ENCODE peak calls at places on chromosomes 1 and 21, in seven cellular contexts. A is PC-3, O is mesenchymal stem cell, R is A549, B is heart left ventricle, E is mammary epithelial cell, T is sigmoid colon. K is an unnamed sample. For H3K4me1, the result is how much of the 10 kb centered on the place peaks cover.

GRCh38 chr1:199978408-199978940 is 49.0 kb upstream of the NR5A2 start:
- DNase-seq in A (no peak), O (peak), R (no peak), B (no peak), E (no peak), T (no peak), K (no peak)

GRCh38 chr1:10778640-10779039 is 17.8 kb downstream of the CASZ1 start:
- DNase-seq in A (no peak), O (no peak), R (no peak), B (no peak), E (no peak), T (no peak), K (no peak)

GRCh38 chr1:194873328-194873923 is 1687.0 kb upstream of the B3GALT2 start:
- DNase-seq in A (peak), O (no peak), R (peak), B (no peak), E (peak), T (no peak), K (no peak)

GRCh38 chr1:201826830-201827229 is 2.1 kb upstream of the IPO9 start:
- DNase-seq in A (no peak), O (peak), R (no peak), B (no peak), E (peak), T (no peak), K (no peak)

GRCh38 chr1:172699111-172699510 is 40.2 kb downstream of the FASLG start:
- DNase-seq in A (peak), O (peak), R (no peak), B (no peak), E (peak), T (no peak), K (no peak)

GRCh38 chr1:38326135-38326534 is 279.5 kb upstream of the POU3F1 start:
- DNase-seq in A (no peak), O (no peak), R (no peak), B (no peak), E (no peak), T (no peak), K (no peak)

GRCh38 chr1:43015269-43015668 is 56.6 kb upstream of the SLC2A1 start:
- DNase-seq in A (no peak), O (no peak), R (no peak), B (no peak), E (peak), T (no peak), K (no peak)

GRCh38 chr21:45210461-45210983 is 77.2 kb downstream of the POFUT2 start:
- DNase-seq in A (no peak), O (no peak), R (no peak), B (no peak), E (no peak), T (no peak), K (no peak)

GRCh38 chr1:31581821-31582810 is 5.8 kb downstream of the TINAGL1 start:
- DNase-seq in A (peak), O (no peak), R (no peak), B (no peak), E (peak), T (no peak), K (no peak)

GRCh38 chr1:175188936-175189335 is 3.6 kb downstream of the KIAA0040 start:
- DNase-seq in A (no peak), O (no peak), R (no peak), B (no peak), E (no peak), T (no peak), K (no peak)

GRCh38 chr21:41227357-41228005 is 59.5 kb downstream of the BACE2 start:
- DNase-seq in A (no peak), O (no peak), R (no peak), B (no peak), E (no peak), T (no peak), K (no peak)
- H3K27ac ChIP-seq in A (no peak), O (no peak), R (no peak), B (no peak), E (no peak), T (no peak), K (no peak)

GRCh38 chr1:21896026-21896425 is 41.1 kb downstream of the HSPG2 start:
- DNase-seq in A (no peak), O (no peak), R (no peak), B (no peak), E (no peak), T (no peak), K (peak)
- H3K4me1 ChIP-seq in A (under half), O (under half), R (under half), B (half or more), E (under half), T (half or more), K (under half)

GRCh38 chr1:920506-920905 is 3.2 kb upstream of the SAMD11 start:
- DNase-seq in A (no peak), O (no peak), R (no peak), B (peak), E (no peak), T (no peak), K (peak)
- H3K4me3 ChIP-seq in A (no peak), O (no peak), R (peak), B (no peak), E (no peak), T (no peak), K (no peak)

GRCh38 chr1:205700865-205701401 is 20.6 kb upstream of the SLC45A3 start:
- DNase-seq in A (no peak), O (no peak), R (no peak), B (no peak), E (no peak), T (no peak), K (peak)
- H3K27ac ChIP-seq in A (no peak), O (peak), R (no peak), B (no peak), E (no peak), T (no peak), K (no peak)

GRCh38 chr1:93638307-93638847 is 43.3 kb downstream of the BCAR3 start:
- DNase-seq in A (peak), O (no peak), R (no peak), B (no peak), E (no peak), T (no peak), K (no peak)

GRCh38 chr1:93638981-93639380 is 42.7 kb downstream of the BCAR3 start:
- DNase-seq in A (no peak), O (no peak), R (no peak), B (no peak), E (no peak), T (no peak), K (no peak)

GRCh38 chr1:93636712-93637111 is 44.9 kb downstream of the BCAR3 start:
- DNase-seq in A (no peak), O (no peak), R (no peak), B (no peak), E (no peak), T (no peak), K (no peak)

GRCh38 chr1:93641527-93641926 is 40.1 kb downstream of the BCAR3 start:
- DNase-seq in A (no peak), O (no peak), R (no peak), B (no peak), E (no peak), T (no peak), K (no peak)

GRCh38 chr1:93640656-93641440 is 40.8 kb downstream of the BCAR3 start:
- DNase-seq in A (no peak), O (no peak), R (no peak), B (no peak), E (no peak), T (no peak), K (no peak)
- H3K4me1 ChIP-seq in A (under half), O (under half), R (under half), B (under half), E (under half), T (under half), K (under half)

DNA sequence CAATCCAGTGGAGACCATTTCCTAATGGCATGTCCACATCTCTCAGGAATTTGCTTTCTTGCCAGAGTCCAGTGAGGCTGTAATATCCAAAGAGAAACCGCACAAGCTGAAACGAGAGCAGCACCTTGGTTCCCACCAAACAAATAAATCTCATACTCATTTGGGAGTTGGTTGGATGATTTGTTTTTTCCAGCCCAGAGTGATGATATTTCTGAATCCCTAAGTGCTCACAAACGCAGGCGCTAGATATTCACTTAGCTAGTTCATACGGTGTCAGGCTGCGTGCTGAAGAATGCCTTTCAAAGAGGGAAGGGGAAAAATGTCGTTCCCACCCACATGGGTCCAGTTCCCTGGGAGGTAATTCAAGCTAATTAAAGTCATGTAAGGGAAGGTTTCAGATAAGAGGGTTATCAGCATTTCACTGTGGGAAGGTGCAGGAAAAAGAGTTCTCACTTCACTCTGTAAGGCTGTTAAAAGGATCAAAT is 19.6 kb downstream of the DPT start:
- DNase-seq in A (no peak), O (peak), R (peak), B (no peak), E (peak), T (no peak), K (no peak)
- H3K4me3 ChIP-seq in A (peak), O (no peak), R (peak), B (no peak), E (no peak), T (no peak), K (peak)

DNA sequence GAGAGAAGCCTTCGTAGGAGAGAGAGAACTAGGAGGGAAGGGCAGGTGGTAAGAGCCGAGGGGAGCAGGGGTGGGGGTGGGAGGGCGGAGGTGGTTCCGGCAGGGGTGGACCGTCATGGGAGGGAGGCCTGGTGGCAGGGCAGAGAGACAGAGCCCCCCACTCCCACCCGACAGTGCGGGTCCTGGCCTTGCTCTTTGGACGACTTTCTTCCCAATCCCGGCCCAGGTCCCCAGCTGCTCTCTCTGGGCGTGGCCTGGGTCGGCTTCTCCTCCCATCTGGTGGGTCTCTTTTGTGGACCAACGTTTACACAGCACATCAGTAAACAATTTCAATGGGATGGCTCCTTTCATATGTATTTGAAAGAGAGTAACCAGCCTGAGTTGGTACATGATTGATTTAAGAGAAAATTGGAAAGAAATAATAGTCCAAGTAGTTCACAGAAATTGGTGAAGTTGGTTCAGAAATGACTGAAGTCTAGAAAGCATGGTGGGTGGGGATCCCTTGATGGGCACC is 56.9 kb downstream of the LDLRAD2 start:
- DNase-seq in A (no peak), O (no peak), R (no peak), B (no peak), E (no peak), T (no peak), K (no peak)
- H3K27ac ChIP-seq in A (peak), O (no peak), R (peak), B (peak), E (no peak), T (peak), K (no peak)

DNA sequence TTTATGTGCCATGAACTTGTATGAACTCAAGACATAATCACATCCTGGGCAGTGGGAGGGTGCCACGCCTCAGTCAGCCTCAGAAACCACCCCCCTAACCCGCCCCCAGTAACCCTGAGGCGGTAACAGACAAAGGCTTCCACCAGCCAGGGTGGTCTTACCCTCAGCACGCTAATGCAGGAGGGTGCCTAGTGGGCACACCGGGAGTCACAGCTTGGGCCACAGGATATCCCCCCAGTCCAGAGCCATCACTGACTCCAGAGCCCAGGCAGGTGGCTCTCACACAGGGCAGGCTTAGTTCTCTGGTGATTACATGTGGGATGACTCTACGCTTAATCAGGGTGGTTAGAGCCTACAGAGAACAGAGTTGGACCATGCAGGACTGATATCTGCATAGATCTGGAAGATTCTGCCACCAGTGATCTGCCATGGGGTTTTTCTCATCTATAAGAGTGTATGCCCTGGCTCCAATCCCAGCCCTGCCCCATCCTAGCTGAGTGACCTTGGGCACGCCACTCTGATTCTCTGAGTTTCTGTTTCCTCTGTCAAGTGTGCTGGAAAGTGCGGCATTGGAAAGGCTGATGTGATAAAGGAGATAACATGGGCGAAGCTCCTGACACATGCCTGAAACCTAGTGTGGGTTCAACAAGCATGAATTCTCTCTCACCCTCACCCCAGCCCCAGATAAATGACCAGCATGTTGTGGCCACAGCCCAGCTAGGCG is 27.3 kb downstream of the OPTC start:
- DNase-seq in A (no peak), O (no peak), R (no peak), B (no peak), E (no peak), T (no peak), K (no peak)
- H3K4me1 ChIP-seq in A (under half), O (under half), R (under half), B (under half), E (under half), T (half or more), K (under half)

GRCh38 chr21:39185157-39185556 is 1.9 kb upstream of the PSMG1 start:
- DNase-seq in A (no peak), O (no peak), R (no peak), B (no peak), E (no peak), T (no peak), K (no peak)
- H3K4me3 ChIP-seq in A (peak), O (no peak), R (no peak), B (no peak), E (peak), T (no peak), K (no peak)

GRCh38 chr1:171250263-171250662 is 2.0 kb downstream of the FMO1 start:
- DNase-seq in A (no peak), O (no peak), R (no peak), B (no peak), E (no peak), T (no peak), K (no peak)

GRCh38 chr1:171243878-171244277 is 4.4 kb upstream of the FMO1 start:
- DNase-seq in A (no peak), O (no peak), R (no peak), B (no peak), E (no peak), T (no peak), K (no peak)

GRCh38 chr1:171251042-171251740 is 2.9 kb downstream of the FMO1 start:
- DNase-seq in A (peak), O (peak), R (no peak), B (no peak), E (peak), T (no peak), K (no peak)

GRCh38 chr1:171248309-171248708 is at the start of gene FMO1:
- DNase-seq in A (no peak), O (no peak), R (no peak), B (no peak), E (no peak), T (no peak), K (no peak)

GRCh38 chr1:171245458-171246064 is 2.7 kb upstream of the FMO1 start:
- DNase-seq in A (peak), O (peak), R (peak), B (no peak), E (peak), T (no peak), K (no peak)
- H3K27ac ChIP-seq in A (no peak), O (no peak), R (no peak), B (no peak), E (no peak), T (no peak), K (no peak)